ENCODE peak calls at places on chromosomes 11 and 22, in four cellular contexts. R, T, J and Q are unnamed samples.

GRCh38 chr11:86955111-86955673 is at the start of gene FZD4:
- DNase-seq in T (peak; percentile 88), R (peak; percentile 89), J (peak; percentile 91), Q (no peak)

GRCh38 chr11:6410695-6411430 is 8.0 kb downstream of the APBB1 start:
- DNase-seq in T (no peak), J (no peak), R (no peak), Q (no peak)

GRCh38 chr11:46250071-46251052 is 27.1 kb upstream of the CREB3L1 start:
- DNase-seq in R (no peak), T (peak; percentile 51), J (no peak), Q (no peak)

GRCh38 chr11:120019191-120019590 is 118.7 kb downstream of the TRIM29 start:
- DNase-seq in T (no peak), J (no peak), R (no peak), Q (no peak)

GRCh38 chr11:77213589-77214428 is 85.8 kb downstream of the MYO7A start:
- DNase-seq in T (no peak), J (no peak), R (no peak), Q (no peak)

GRCh38 chr22:23580586-23581251 is 629 bp upstream of the IGLL1 start:
- DNase-seq in J (no peak), T (no peak), R (no peak), Q (no peak)

GRCh38 chr11:67270256-67271211 is 4.3 kb downstream of the GRK2 start:
- DNase-seq in R (no peak), J (no peak), T (no peak), Q (peak; percentile 63)

GRCh38 chr22:27151407-27151806 is 494.0 kb downstream of the MIAT start:
- DNase-seq in T (no peak), J (no peak), R (no peak), Q (no peak)

GRCh38 chr11:48055292-48056132 is 75.2 kb downstream of the PTPRJ start:
- DNase-seq in T (peak; percentile 92), R (no peak), J (no peak), Q (peak; percentile 72)

GRCh38 chr11:15968461-15969130 is 387.8 kb downstream of the SOX6 start:
- DNase-seq in T (no peak), J (no peak), R (no peak), Q (no peak)

GRCh38 chr11:20584093-20584774 is 15.2 kb upstream of the SLC6A5 start:
- DNase-seq in J (no peak), R (no peak), T (no peak), Q (no peak)

GRCh38 chr11:78753297-78753696 is 178.6 kb upstream of the NARS2 start:
- DNase-seq in J (no peak), T (peak; percentile 15), R (no peak), Q (no peak)

GRCh38 chr11:62539238-62539925 is 7.2 kb downstream of the AHNAK start:
- DNase-seq in J (no peak), T (peak; percentile 95), R (no peak), Q (no peak)

GRCh38 chr11:110452720-110453119 is 23.0 kb downstream of the FDX1 start:
- DNase-seq in J (no peak), R (no peak), T (no peak), Q (no peak)

GRCh38 chr22:49402169-49402568 is 425.5 kb downstream of the BRD1 start:
- DNase-seq in R (no peak), T (no peak), J (no peak), Q (no peak)

GRCh38 chr11:99325807-99326206 is 305.1 kb downstream of the CNTN5 start:
- DNase-seq in R (no peak), T (peak; percentile 84), J (no peak), Q (no peak)

GRCh38 chr11:69333149-69333710 is 39.3 kb downstream of the MYEOV start:
- DNase-seq in R (no peak), J (no peak), T (no peak), Q (no peak)

GRCh38 chr11:134647066-134647746 is 235.2 kb upstream of the B3GAT1 start:
- DNase-seq in R (no peak), J (no peak), T (no peak), Q (peak; percentile 73)

GRCh38 chr11:67648140-67648795 is 2.3 kb downstream of the ACY3 start:
- DNase-seq in R (no peak), J (peak; percentile 85), T (no peak), Q (peak; percentile 81)

GRCh38 chr11:61163714-61164609 is 2.7 kb upstream of the VPS37C start:
- DNase-seq in J (no peak), R (no peak), T (no peak), Q (no peak)

GRCh38 chr22:23263651-23264555 is 83.6 kb downstream of the BCR start:
- DNase-seq in J (no peak), R (no peak), T (no peak), Q (no peak)

GRCh38 chr11:78688460-78688859 is 113.8 kb upstream of the NARS2 start:
- DNase-seq in T (no peak), J (no peak), R (no peak), Q (no peak)

GRCh38 chr11:123535401-123535800 is 105.3 kb downstream of the GRAMD1B start:
- DNase-seq in T (no peak), J (no peak), R (no peak), Q (no peak)

GRCh38 chr11:70423523-70424505 is 25.5 kb downstream of the CTTN start:
- DNase-seq in J (no peak), T (peak; percentile 92), R (no peak), Q (no peak)

GRCh38 chr11:104279587-104279986 is 115.6 kb upstream of the PDGFD start:
- DNase-seq in J (no peak), T (no peak), R (no peak), Q (no peak)

GRCh38 chr11:115784796-115785521 is 280.7 kb upstream of the CADM1 start:
- DNase-seq in R (no peak), J (no peak), T (peak; percentile 14), Q (no peak)

GRCh38 chr11:1302041-1302460 is 7.4 kb downstream of the TOLLIP start:
- DNase-seq in J (no peak), R (no peak), T (no peak), Q (no peak)

GRCh38 chr22:23278883-23279675 is 98.8 kb downstream of the BCR start:
- DNase-seq in J (no peak), T (peak; percentile 52), R (no peak), Q (no peak)

GRCh38 chr22:40463727-40464126 is 93.3 kb downstream of the SGSM3 start:
- DNase-seq in J (no peak), R (no peak), T (no peak), Q (peak; percentile 27)

GRCh38 chr11:96307748-96308133 is 35.3 kb downstream of the MAML2 start:
- DNase-seq in T (peak; percentile 93), J (no peak), R (no peak), Q (no peak)

GRCh38 chr11:66976048-66976467 is 954 bp downstream of the C11orf86 start:
- DNase-seq in T (no peak), J (no peak), R (peak; percentile 59), Q (peak; percentile 60)

DNA sequence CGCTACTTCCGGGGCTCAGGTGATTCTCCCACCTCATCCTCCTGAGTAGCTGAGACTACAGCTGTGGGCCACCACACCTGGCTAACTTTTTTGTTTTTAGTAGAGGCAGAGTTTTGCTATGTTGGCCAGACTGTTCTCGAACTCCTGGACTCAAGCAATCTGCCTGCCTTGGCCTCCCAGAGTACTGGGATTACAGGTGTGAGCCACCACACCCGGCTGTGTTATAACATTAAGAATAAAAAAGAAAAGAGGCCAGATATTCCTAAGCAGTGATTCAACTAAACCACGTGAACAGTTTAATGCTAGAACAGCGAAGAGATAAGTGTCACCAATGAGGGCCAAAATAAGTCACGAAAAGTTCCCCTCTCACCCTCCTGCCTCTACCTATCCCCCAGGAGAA is 3.7 kb downstream of the PRDM10 start:
- DNase-seq in J (no peak), T (no peak), R (no peak), Q (no peak)
- H3K9me3 ChIP-seq in J (no peaks in the 10 kb centered on the region), T (no peaks in the 10 kb centered on the region), R (peaks cover 12% of the 10 kb centered on the region), Q (no peaks in the 10 kb centered on the region)

DNA sequence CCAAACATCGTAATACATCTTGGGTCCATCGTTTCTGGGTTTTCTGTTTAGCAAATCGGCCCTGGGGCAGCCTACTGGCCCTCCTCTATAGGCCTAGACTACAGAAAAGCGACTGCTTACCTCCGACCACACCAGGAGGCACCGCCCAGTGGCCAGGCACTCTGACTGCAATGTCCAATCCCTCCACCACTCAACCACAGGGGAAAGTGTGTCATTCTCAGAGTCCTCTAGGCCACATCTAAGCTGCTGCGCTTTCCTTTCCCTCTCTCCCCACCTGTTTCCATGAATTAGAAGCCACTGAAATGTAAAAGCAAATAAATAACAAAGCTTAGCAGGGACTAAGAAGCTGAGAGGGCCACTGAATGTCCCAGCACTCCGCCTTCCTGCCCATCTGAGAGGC is 50.2 kb upstream of the FLI1 start:
- DNase-seq in T (no peak), J (no peak), R (no peak), Q (no peak)
- H2AFZ ChIP-seq in T (no peak overlapping the region), J (no peak overlapping the region), R (peak overlapping the region; percentile 27), Q (no peak overlapping the region)

GRCh38 chr22:45528046-45528445 is 25.4 kb downstream of the FBLN1 start:
- DNase-seq in T (no peak), J (no peak), R (no peak), Q (no peak)

GRCh38 chr22:45526768-45527360 is 24.2 kb downstream of the FBLN1 start:
- DNase-seq in R (no peak), J (no peak), T (peak; percentile 70), Q (no peak)

GRCh38 chr22:45529966-45530575 is 27.4 kb downstream of the FBLN1 start:
- DNase-seq in J (no peak), R (no peak), T (peak; percentile 66), Q (no peak)

GRCh38 chr22:45527456-45527855 is 24.8 kb downstream of the FBLN1 start:
- DNase-seq in J (no peak), T (no peak), R (no peak), Q (no peak)

DNA sequence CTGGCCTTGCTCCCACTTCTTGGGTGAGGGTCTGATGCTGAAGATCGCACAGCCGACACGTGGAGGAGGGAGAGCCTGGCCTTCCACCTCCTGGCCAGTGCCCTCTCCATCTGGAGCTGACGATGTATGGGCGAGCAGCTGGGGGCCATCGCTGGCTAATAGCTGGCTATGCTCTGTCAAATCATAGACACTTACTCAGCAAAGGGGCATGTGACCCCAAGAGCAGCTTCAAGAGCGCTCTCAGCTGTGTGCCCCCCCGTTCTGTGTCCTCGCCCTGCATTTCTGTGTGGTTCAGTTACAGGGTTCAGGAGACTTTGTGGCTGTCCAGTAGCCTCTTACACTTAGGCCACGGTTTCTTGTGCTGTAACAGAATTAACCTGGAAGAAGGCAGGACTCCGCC is 26.4 kb downstream of the FBLN1 start:
- DNase-seq in T (no peak), R (no peak), J (no peak), Q (no peak)
- H3K4me1 ChIP-seq in T (peaks cover 11% of the 10 kb centered on the region), R (peaks cover 11% of the 10 kb centered on the region), J (no peaks in the 10 kb centered on the region), Q (no peaks in the 10 kb centered on the region)

GRCh38 chr11:100777118-100777517 is 90.0 kb downstream of the ARHGAP42 start:
- DNase-seq in R (no peak), T (peak; percentile 30), J (no peak), Q (no peak)
- H3K9me3 ChIP-seq in R (no peaks in the 10 kb centered on the region), T (no peaks in the 10 kb centered on the region), J (no peaks in the 10 kb centered on the region), Q (no peaks in the 10 kb centered on the region)

GRCh38 chr11:33379931-33380330 is 122.8 kb downstream of the HIPK3 start:
- DNase-seq in T (no peak), J (peak; percentile 53), R (no peak), Q (no peak)
- H2AFZ ChIP-seq in T (no peak overlapping the region), J (no peak overlapping the region), R (no peak overlapping the region), Q (no peak overlapping the region)

GRCh38 chr11:65880844-65881421 is 1.3 kb downstream of the CTSW start:
- DNase-seq in J (no peak), R (no peak), T (no peak), Q (no peak)
- H3K4me1 ChIP-seq in J (peaks cover 12% of the 10 kb centered on the region), R (peaks cover 2% of the 10 kb centered on the region), T (no peaks in the 10 kb centered on the region), Q (peaks cover 20% of the 10 kb centered on the region)

GRCh38 chr22:47304191-47304831 is 541.9 kb downstream of the TBC1D22A start:
- DNase-seq in T (no peak), R (no peak), J (no peak), Q (no peak)
- H3K9me3 ChIP-seq in T (no peaks in the 10 kb centered on the region), R (no peaks in the 10 kb centered on the region), J (no peaks in the 10 kb centered on the region), Q (no peaks in the 10 kb centered on the region)